ENCODE peak calls at places on chromosomes 12 and 14, in five cellular contexts. T is Panc1, K is small intestine, W is adrenal gland, Q is colonic mucosa. Y is an unnamed sample. For H3K4me1, the result is how much of the 10 kb centered on the place peaks cover.

GRCh38 chr12:131928080-131928764 is 854 bp upstream of the PUS1 start:
- DNase-seq in K (no peak), W (no peak), T (no peak), Q (no peak), Y (no peak)

GRCh38 chr14:59308706-59309105 is 120.2 kb downstream of the DAAM1 start:
- DNase-seq in T (no peak), K (no peak), Q (no peak), W (no peak), Y (no peak)

GRCh38 chr14:23430016-23430732 is 5.3 kb downstream of the MYH7 start:
- DNase-seq in T (no peak), K (no peak), Q (no peak), W (peak), Y (no peak)

GRCh38 chr12:96989916-96990315 is 82.9 kb downstream of the NEDD1 start:
- DNase-seq in W (no peak), Q (no peak), K (peak), T (no peak), Y (no peak)

GRCh38 chr12:27974735-27975221 is 2.2 kb upstream of the PTHLH start:
- DNase-seq in W (no peak), T (no peak), Q (no peak), K (no peak), Y (no peak)

GRCh38 chr12:64418209-64418608 is 14.0 kb downstream of the XPOT start:
- DNase-seq in K (no peak), T (no peak), W (no peak), Q (no peak), Y (no peak)

GRCh38 chr14:21039585-21040369 is 2.4 kb upstream of the RNASE7 start:
- DNase-seq in W (peak), Q (peak), T (no peak), K (peak), Y (peak)

GRCh38 chr12:121858662-121859572 is at the start of gene HPD:
- DNase-seq in K (peak), Q (peak), T (no peak), W (peak), Y (no peak)

GRCh38 chr12:50232771-50233209 is 50.5 kb downstream of the LIMA1 start:
- DNase-seq in T (no peak), Q (no peak), K (no peak), W (no peak), Y (no peak)

GRCh38 chr14:32142754-32143437 is 58.9 kb upstream of the RNU6-7 start:
- DNase-seq in K (no peak), T (no peak), W (no peak), Q (no peak), Y (no peak)

GRCh38 chr12:66648336-66648735 is 30.5 kb downstream of the GRIP1 start:
- DNase-seq in W (no peak), T (no peak), K (no peak), Q (no peak), Y (no peak)

GRCh38 chr12:91017511-91018263 is 12.9 kb upstream of the EPYC start:
- DNase-seq in T (no peak), W (no peak), K (no peak), Q (no peak), Y (no peak)

GRCh38 chr12:122865268-122866231 is 30.3 kb downstream of the HIP1R start:
- DNase-seq in W (no peak), T (no peak), Q (no peak), K (peak), Y (no peak)

GRCh38 chr12:119762619-119763018 is 94.7 kb downstream of the PRKAB1 start:
- DNase-seq in T (no peak), K (no peak), W (no peak), Q (no peak), Y (no peak)

GRCh38 chr12:27984275-27984674 is 11.7 kb upstream of the PTHLH start:
- DNase-seq in K (no peak), W (no peak), Q (no peak), T (no peak), Y (no peak)

GRCh38 chr14:89902876-89903275 is 51.7 kb downstream of the EFCAB11 start:
- DNase-seq in T (no peak), K (no peak), W (no peak), Q (no peak), Y (no peak)

GRCh38 chr12:25971675-25972035 is 13.2 kb downstream of the RASSF8 start:
- DNase-seq in T (no peak), W (no peak), Q (no peak), K (no peak), Y (no peak)

GRCh38 chr12:124655317-124656213 is 88.2 kb upstream of the NCOR2 start:
- DNase-seq in K (no peak), T (no peak), Q (peak), W (peak), Y (no peak)

GRCh38 chr14:30842431-30842830 is 31.9 kb upstream of the COCH start:
- DNase-seq in Q (no peak), T (no peak), K (no peak), W (no peak), Y (no peak)

GRCh38 chr14:61229475-61229888 is 51.7 kb downstream of the TMEM30B start:
- DNase-seq in W (no peak), K (no peak), Q (no peak), T (no peak), Y (no peak)

GRCh38 chr12:6326316-6326959 is 15.4 kb downstream of the TNFRSF1A start:
- DNase-seq in Q (no peak), K (peak), W (peak), T (no peak), Y (no peak)

GRCh38 chr14:79415726-79416125 is 795.6 kb downstream of the DIO2 start:
- DNase-seq in W (no peak), Q (no peak), K (no peak), T (no peak), Y (no peak)

GRCh38 chr12:3161861-3162260 is 84.7 kb downstream of the TSPAN9 start:
- DNase-seq in T (no peak), Q (no peak), K (no peak), W (no peak), Y (no peak)

GRCh38 chr12:72297666-72298065 is 25.5 kb downstream of the TRHDE start:
- DNase-seq in T (no peak), Q (no peak), K (no peak), W (no peak), Y (no peak)

GRCh38 chr14:84065811-84066210 is 1464.1 kb upstream of the FLRT2 start:
- DNase-seq in Q (no peak), K (no peak), T (no peak), W (no peak), Y (no peak)

GRCh38 chr14:59273737-59274136 is 85.3 kb downstream of the DAAM1 start:
- DNase-seq in K (no peak), T (no peak), W (no peak), Q (no peak), Y (no peak)

GRCh38 chr12:52663420-52663819 is 11.4 kb upstream of the KRT2 start:
- DNase-seq in T (no peak), Q (no peak), K (no peak), W (no peak), Y (no peak)

GRCh38 chr12:96294831-96295230 is 100.7 kb downstream of the ELK3 start:
- DNase-seq in T (no peak), K (peak), Q (no peak), W (no peak), Y (no peak)

GRCh38 chr14:61331992-61332657 is 10.7 kb downstream of the PRKCH start:
- DNase-seq in Q (no peak), T (no peak), K (no peak), W (no peak), Y (no peak)

GRCh38 chr14:55101698-55102097 is 27.4 kb upstream of the LGALS3 start:
- DNase-seq in T (no peak), W (no peak), K (no peak), Q (peak), Y (no peak)

GRCh38 chr12:73892181-73892580 is 645.5 kb upstream of the ATXN7L3B start:
- DNase-seq in W (no peak), Q (no peak), T (no peak), K (peak), Y (no peak)

GRCh38 chr12:27967551-27968054 is 4.9 kb downstream of the PTHLH start:
- DNase-seq in T (no peak), K (no peak), W (no peak), Q (no peak), Y (no peak)

GRCh38 chr12:113889806-113890581 is 76.1 kb downstream of the RBM19 start:
- DNase-seq in W (no peak), Q (no peak), K (no peak), T (no peak), Y (no peak)

GRCh38 chr14:22391908-22392307 is 197.1 kb downstream of the DAD1 start:
- DNase-seq in W (peak), T (no peak), K (peak), Q (peak), Y (peak)

GRCh38 chr12:96343347-96343954 is 56.8 kb downstream of the CDK17 start:
- DNase-seq in W (no peak), T (no peak), Q (no peak), K (peak), Y (no peak)

GRCh38 chr14:67934851-67935250 is 115.3 kb downstream of the RAD51B start:
- DNase-seq in K (no peak), T (no peak), W (no peak), Q (no peak), Y (no peak)

GRCh38 chr14:67934087-67934486 is 114.5 kb downstream of the RAD51B start:
- DNase-seq in Q (no peak), T (peak), W (peak), K (peak), Y (no peak)

GRCh38 chr14:67938046-67938445 is 118.5 kb downstream of the RAD51B start:
- DNase-seq in Q (no peak), T (no peak), K (no peak), W (no peak), Y (no peak)

GRCh38 chr14:67932708-67933107 is 113.1 kb downstream of the RAD51B start:
- DNase-seq in T (no peak), Q (no peak), K (no peak), W (no peak), Y (no peak)

DNA sequence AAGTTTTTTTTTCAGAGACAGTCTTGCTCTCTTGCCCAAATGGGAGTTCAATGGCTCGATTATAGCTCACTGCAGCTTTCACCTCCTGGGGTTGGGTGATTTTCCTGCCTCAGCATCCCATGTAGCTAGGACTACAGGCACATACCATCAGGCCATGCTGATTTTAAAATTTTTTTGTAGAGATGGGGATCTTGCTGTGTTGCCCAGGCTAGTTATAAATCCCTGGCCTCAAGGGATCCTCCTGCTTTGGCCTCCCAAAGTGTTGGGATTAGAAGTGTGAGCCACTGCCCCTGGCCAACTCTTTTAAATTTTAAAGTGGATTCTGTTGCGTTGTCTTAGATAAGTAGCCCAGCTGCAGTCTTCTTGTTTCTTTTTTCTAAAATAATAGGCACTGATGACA is 115.8 kb downstream of the RAD51B start:
- DNase-seq in W (no peak), T (no peak), K (no peak), Q (no peak), Y (no peak)
- H3K27ac ChIP-seq in W (no peak), T (no peak), K (no peak), Q (no peak), Y (no peak)

DNA sequence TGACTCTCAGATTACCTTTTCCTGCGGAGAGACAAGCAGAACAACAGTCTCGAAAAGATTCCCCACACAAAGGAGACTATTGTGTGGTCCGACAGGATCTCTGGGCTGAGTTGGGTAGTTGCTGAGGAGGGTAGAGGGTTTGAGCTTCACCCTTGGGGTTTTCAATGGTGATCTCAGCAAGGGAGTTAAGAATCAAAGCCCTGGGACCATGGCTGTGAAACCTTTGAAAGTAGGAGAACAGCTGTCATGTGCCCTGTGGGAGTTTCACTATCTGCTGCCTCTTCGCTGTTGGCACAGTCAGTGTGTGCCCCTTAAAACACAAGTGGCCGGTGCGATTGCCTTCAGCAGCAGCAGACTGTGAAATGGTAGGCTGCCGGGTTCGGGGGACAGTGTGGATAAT is 14.2 kb upstream of the PLEK2 start:
- DNase-seq in Q (no peak), K (no peak), W (no peak), T (no peak), Y (peak)
- H3K4me3 ChIP-seq in Q (no peak), K (no peak), W (no peak), T (no peak), Y (no peak)

GRCh38 chr14:105156414-105157375 is 11.9 kb downstream of the JAG2 start:
- DNase-seq in Q (no peak), K (no peak), W (no peak), T (no peak), Y (no peak)

GRCh38 chr14:105155681-105156413 is 12.7 kb downstream of the JAG2 start:
- DNase-seq in Q (no peak), T (no peak), W (no peak), K (no peak), Y (no peak)

GRCh38 chr14:105159344-105159743 is 9.2 kb downstream of the JAG2 start:
- DNase-seq in T (no peak), W (no peak), K (no peak), Q (no peak), Y (no peak)

GRCh38 chr14:105158804-105159203 is 9.8 kb downstream of the JAG2 start:
- DNase-seq in K (no peak), T (no peak), Q (no peak), W (no peak), Y (no peak)

GRCh38 chr14:105157872-105158271 is 10.7 kb downstream of the JAG2 start:
- DNase-seq in W (no peak), K (no peak), T (no peak), Q (no peak), Y (no peak)
- H3K4me1 ChIP-seq in W (under half), K (under half), T (under half), Q (under half), Y (under half)

DNA sequence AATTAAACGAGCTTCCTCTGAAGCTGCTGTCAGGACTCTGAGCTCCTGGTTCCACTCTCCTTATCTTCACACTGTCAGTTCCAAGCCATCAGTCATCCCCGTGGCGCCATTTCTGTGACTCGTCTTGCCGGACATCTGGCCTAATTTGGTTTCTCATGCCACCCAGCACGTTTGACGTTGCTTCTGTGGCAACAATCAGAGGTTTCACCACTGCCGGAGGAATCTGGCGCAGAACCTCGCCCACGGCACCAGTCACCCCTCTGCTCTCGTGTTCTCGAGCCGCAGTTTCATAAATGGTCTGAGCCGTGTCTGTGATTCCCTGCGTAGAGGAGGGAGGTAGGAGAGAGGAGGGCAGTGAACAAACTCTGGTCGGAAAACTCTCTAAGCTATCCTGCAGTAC is 29.7 kb downstream of the BDKRB1 start:
- DNase-seq in K (no peak), W (peak), T (no peak), Q (no peak), Y (no peak)
- H3K27ac ChIP-seq in K (no peak), W (peak), T (no peak), Q (no peak), Y (no peak)

DNA sequence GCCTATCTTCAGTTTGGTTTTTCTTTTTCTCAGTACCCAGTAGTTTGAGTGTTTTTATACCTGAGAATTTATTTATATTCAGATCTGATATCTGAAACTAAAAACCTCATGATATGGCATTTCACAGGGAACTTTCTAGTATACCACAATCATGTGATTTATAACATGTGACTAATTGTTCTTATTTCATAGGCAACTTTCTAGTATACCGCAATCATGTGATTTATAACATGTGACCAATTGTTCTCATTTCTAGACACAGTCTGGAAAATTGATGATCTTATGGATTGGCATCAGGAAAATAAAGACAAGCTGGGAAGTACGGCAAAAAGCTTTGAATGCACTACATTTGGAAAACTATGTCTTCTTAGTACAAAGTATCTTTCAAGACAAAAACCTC is 20.6 kb downstream of the ZNF268 start:
- DNase-seq in K (no peak), W (no peak), T (no peak), Q (no peak), Y (no peak)
- H3K4me3 ChIP-seq in K (no peak), W (no peak), T (no peak), Q (no peak), Y (no peak)

GRCh38 chr14:71328954-71329353 is 421.7 kb downstream of the PCNX1 start:
- DNase-seq in Q (no peak), T (no peak), W (no peak), K (no peak), Y (no peak)
- H3K4me1 ChIP-seq in Q (under half), T (under half), W (under half), K (under half), Y (under half)